ENCODE peak calls at places on chromosome 20, in six cellular contexts. X is lower lobe of right lung; U is ovary; V is CD8-positive, alpha-beta T cell; N is astrocyte of the cerebellum; G is mammary epithelial cell. E is an unnamed sample.
A peak's percentile ranks its signal among the peaks of the same experiment; 100 is the strongest.

GRCh38 chr20:39108746-39109145 is 146.6 kb downstream of the DHX35 start:
- DNase-seq in X (no peak), N (no peak), U (no peak), G (peak; percentile 17), V (no peak), E (no peak)

GRCh38 chr20:49983848-49984408 is 1.1 kb downstream of the SNAI1 start:
- DNase-seq in V (no peak), X (no peak), N (no peak), G (no peak), U (peak; percentile 53), E (no peak)

GRCh38 chr20:60627751-60628565 is 624.1 kb upstream of the CDH4 start:
- DNase-seq in V (no peak), G (no peak), X (no peak), N (no peak), U (no peak), E (no peak)

GRCh38 chr20:51447097-51447764 is 95.3 kb downstream of the NFATC2 start:
- DNase-seq in U (peak; percentile 85), V (no peak), X (no peak), G (peak; percentile 88), N (peak; percentile 96), E (peak; percentile 81)

GRCh38 chr20:5135363-5136012 is 8.7 kb downstream of the CDS2 start:
- DNase-seq in U (no peak), V (no peak), X (no peak), N (no peak), G (no peak), E (no peak)

GRCh38 chr20:49384437-49385434 is 97.7 kb downstream of the KCNB1 start:
- DNase-seq in V (peak; percentile 63), U (peak; percentile 54), X (peak; percentile 71), G (no peak), N (no peak), E (no peak)

GRCh38 chr20:44610313-44610965 is 28.1 kb downstream of the PKIG start:
- DNase-seq in G (no peak), N (no peak), U (no peak), X (no peak), V (no peak), E (no peak)

GRCh38 chr20:50435397-50436051 is 74.7 kb upstream of the PTPN1 start:
- DNase-seq in N (no peak), G (no peak), U (no peak), X (no peak), V (no peak), E (no peak)

GRCh38 chr20:49700411-49701185 is 13.1 kb downstream of the B4GALT5 start:
- DNase-seq in X (no peak), G (peak; percentile 80), U (no peak), V (no peak), N (peak; percentile 41), E (no peak)

GRCh38 chr20:61042501-61043385 is 209.3 kb upstream of the CDH4 start:
- DNase-seq in V (no peak), G (peak; percentile 34), U (no peak), N (no peak), X (no peak), E (peak; percentile 1)

GRCh38 chr20:48656661-48657211 is 171.1 kb downstream of the PREX1 start:
- DNase-seq in U (no peak), X (no peak), G (no peak), V (no peak), N (no peak), E (no peak)

GRCh38 chr20:17823382-17824144 is 123.8 kb downstream of the BANF2 start:
- DNase-seq in G (no peak), X (no peak), N (no peak), V (no peak), U (no peak), E (no peak)

GRCh38 chr20:25248501-25249172 is 752 bp downstream of the PYGB start:
- DNase-seq in V (no peak), N (no peak), X (no peak), G (no peak), U (no peak), E (no peak)

GRCh38 chr20:45069261-45069660 is 31.7 kb downstream of the KCNS1 start:
- DNase-seq in U (no peak), X (no peak), N (no peak), G (no peak), V (no peak), E (no peak)

GRCh38 chr20:62496525-62497218 is 20.9 kb upstream of the GATA5 start:
- DNase-seq in X (no peak), N (no peak), U (no peak), G (no peak), V (no peak), E (no peak)

GRCh38 chr20:60579941-60580515 is 621.8 kb downstream of the CDH26 start:
- DNase-seq in U (no peak), N (no peak), V (no peak), X (no peak), G (peak; percentile 9), E (no peak)

GRCh38 chr20:18477821-18478220 is 10.6 kb downstream of the POLR3F start:
- DNase-seq in N (no peak), G (no peak), U (no peak), X (no peak), V (no peak), E (no peak)

GRCh38 chr20:53786445-53787267 is 193.0 kb upstream of the ZNF217 start:
- DNase-seq in U (no peak), N (no peak), X (no peak), V (no peak), G (no peak), E (no peak)

GRCh38 chr20:13333793-13334192 is 112.7 kb downstream of the ISM1 start:
- DNase-seq in X (no peak), N (no peak), V (no peak), U (no peak), G (no peak), E (no peak)

GRCh38 chr20:44342240-44342639 is 5.4 kb downstream of the R3HDML start:
- DNase-seq in G (no peak), N (no peak), V (no peak), U (no peak), X (no peak), E (no peak)

GRCh38 chr20:50303573-50304500 is 113.2 kb downstream of the CEBPB start:
- DNase-seq in U (peak; percentile 90), V (no peak), G (no peak), X (peak; percentile 75), N (no peak), E (no peak)

GRCh38 chr20:50317644-50318043 is 127.0 kb downstream of the CEBPB start:
- DNase-seq in V (no peak), U (no peak), G (no peak), N (no peak), X (no peak), E (no peak)

GRCh38 chr20:62707981-62708521 is 585 bp upstream of the NTSR1 start:
- DNase-seq in G (no peak), N (no peak), U (no peak), V (no peak), X (no peak), E (no peak)

GRCh38 chr20:53995949-53996348 is 74.4 kb downstream of the BCAS1 start:
- DNase-seq in N (no peak), X (no peak), G (no peak), U (no peak), V (no peak), E (no peak)

DNA sequence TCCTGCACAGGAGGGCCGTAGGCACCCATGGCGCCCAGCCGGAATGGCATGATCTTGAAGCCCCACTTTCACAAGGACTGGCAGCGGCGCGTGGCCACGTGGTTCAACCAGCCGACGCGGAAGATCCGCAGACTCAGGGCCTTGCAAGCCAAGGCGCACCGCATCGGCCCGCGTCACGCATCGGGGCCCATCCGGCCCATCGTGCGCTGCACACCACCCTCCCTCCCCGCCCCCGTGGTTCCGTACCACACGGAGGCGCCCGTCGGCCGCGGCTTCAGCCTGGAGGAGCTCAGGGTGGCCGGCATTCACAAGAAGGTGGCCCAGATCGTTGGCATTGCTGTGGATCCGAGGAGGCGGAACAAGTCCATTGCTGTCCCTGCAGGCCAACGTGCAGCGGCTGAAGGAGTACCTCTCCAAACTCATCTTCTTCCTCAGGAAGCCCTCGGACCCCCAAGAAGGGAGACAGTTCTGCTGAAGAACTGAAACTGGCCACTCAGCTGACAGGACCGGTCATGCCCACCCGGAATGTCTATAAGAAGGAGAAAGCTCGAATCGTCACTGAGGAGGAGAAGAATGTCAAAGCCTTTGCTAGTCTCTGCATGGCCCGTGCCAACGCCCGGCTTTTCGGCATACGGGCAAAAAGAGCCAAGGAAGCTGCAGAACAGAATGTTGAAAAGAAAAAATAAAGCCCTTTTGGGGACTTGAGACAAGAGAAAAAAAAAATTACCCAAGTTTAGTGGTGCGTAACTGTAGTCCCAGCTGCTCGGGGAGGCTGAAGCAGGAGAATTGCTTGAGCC is 9.9 kb upstream of the NCOA5 start:
- DNase-seq in N (no peak), V (no peak), X (no peak), U (no peak), G (peak; percentile 9), E (no peak)
- TF ChIP-seq CTCF in N (no peak), V (no peak), X (peak; percentile 36), U (no peak), G (no peak), E (peak; percentile 21)

GRCh38 chr20:20365593-20365992 is 2.3 kb upstream of the INSM1 start:
- DNase-seq in G (no peak), N (no peak), X (no peak), V (no peak), U (no peak), E (no peak)
- H3K4me3 ChIP-seq in G (no peak overlapping the region), N (no peak overlapping the region), X (no peak overlapping the region), V (no peak overlapping the region), U (no peak overlapping the region), E (no peak overlapping the region)

DNA sequence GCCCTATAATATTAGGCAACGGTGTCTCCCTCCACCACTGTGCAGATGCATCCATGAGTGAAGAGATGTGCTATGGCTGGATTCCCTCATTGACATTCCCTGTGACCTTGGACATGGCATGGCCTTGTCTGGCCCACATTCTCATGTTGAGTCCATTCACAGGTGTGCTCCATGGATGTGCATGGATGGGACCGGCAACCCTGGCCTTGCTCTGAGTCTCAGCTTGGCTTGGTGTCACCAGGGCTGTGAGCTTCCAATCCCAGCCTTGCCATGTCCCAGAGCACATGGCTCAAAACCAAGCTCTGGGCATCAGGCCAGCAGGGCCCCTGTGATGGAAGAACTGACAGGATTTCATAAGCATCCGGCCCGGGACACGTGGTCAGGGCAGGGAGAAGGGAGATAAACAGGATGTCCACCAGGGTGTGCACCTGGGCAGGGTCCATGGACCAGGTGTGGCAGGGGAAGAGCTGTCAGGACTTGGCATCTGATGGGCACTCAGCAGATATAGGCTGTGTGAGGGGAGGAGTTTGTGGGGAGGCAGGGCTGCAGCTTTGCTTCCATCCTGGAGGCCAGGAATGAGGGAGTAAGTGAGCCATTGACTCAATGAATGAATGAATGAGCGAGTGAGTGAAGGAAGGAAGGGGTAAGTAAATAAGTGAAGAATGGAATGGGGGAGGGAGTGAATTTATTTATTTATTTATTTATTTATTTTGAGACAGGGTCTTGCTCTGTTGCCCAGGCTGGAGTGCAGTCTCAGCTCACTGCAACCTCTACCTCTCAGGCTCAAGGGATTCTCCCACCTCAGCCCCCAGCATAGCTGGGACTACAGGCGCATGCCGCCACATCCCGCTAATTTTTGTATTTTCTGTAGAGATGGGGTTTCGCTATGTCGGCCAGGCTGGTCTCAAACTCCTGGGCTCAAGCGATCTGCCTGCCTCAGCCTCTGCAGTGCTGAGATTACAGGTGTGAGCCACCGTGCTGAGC is 15.7 kb downstream of the NRSN2 start:
- DNase-seq in N (no peak), G (peak; percentile 95), U (peak; percentile 63), X (peak; percentile 93), V (no peak), E (peak; percentile 77)
- TF ChIP-seq CTCF in N (peak; percentile 24), G (peak; percentile 86), U (no peak), X (peak; percentile 43), V (no peak), E (peak; percentile 52)

GRCh38 chr20:2558581-2559301 is 22.4 kb downstream of the TMC2 start:
- DNase-seq in X (no peak), U (no peak), G (no peak), N (no peak), V (no peak), E (no peak)
- H3K4me3 ChIP-seq in X (peak overlapping the region; percentile 42), U (peak overlapping the region; percentile 13), G (no peak overlapping the region), N (peak overlapping the region; percentile 19), V (peak overlapping the region; percentile 15), E (no peak overlapping the region)

E was measured in kidney epithelial cell.